ENCODE peak calls at places on chromosomes 11 and 22, in eight cellular contexts. J, Q, K, X, M, B, W and R are unnamed samples.

GRCh38 chr11:112588252-112588668 is 327.6 kb upstream of the PLET1 start:
- DNase-seq in J (peak), Q (peak), K (peak), X (peak), M (peak), B (peak), W (peak), R (peak)

GRCh38 chr11:6681949-6682348 is 1.2 kb downstream of the MRPL17 start:
- DNase-seq in J (no peak), Q (no peak), K (no peak), X (no peak), M (no peak), B (no peak), W (no peak), R (no peak)

GRCh38 chr11:63610604-63611394 is 3.4 kb downstream of the PLAAT3 start:
- DNase-seq in J (peak), Q (no peak), K (no peak), X (no peak), M (no peak), B (peak), W (no peak), R (no peak)

GRCh38 chr11:88814076-88814475 is 251.7 kb downstream of the GRM5 start:
- DNase-seq in J (no peak), Q (no peak), K (no peak), X (no peak), M (no peak), B (no peak), W (no peak), R (no peak)

GRCh38 chr22:41367039-41367679 is 14.6 kb upstream of the TEF start:
- DNase-seq in J (peak), Q (peak), K (peak), X (no peak), M (peak), B (peak), W (peak), R (peak)

GRCh38 chr22:17633217-17633997 is 4.9 kb upstream of the ATP6V1E1 start:
- DNase-seq in J (no peak), Q (no peak), K (no peak), X (no peak), M (no peak), B (peak), W (no peak), R (no peak)

GRCh38 chr22:35149149-35149548 is 83.2 kb downstream of the ISX start:
- DNase-seq in J (no peak), Q (no peak), K (no peak), X (no peak), M (no peak), B (no peak), W (no peak), R (no peak)

GRCh38 chr11:88594274-88594950 is 256.9 kb upstream of the CTSC start:
- DNase-seq in J (no peak), Q (no peak), K (no peak), X (no peak), M (no peak), B (no peak), W (no peak), R (no peak)

GRCh38 chr11:70915158-70915795 is 337.1 kb downstream of the SHANK2 start:
- DNase-seq in J (no peak), Q (no peak), K (no peak), X (no peak), M (no peak), B (no peak), W (no peak), R (no peak)

GRCh38 chr11:109521571-109522086 is 99.6 kb downstream of the C11orf87 start:
- DNase-seq in J (no peak), Q (no peak), K (no peak), X (no peak), M (no peak), B (no peak), W (no peak), R (no peak)

GRCh38 chr11:45354976-45355705 is 69.0 kb upstream of the SYT13 start:
- DNase-seq in J (peak), Q (peak), K (peak), X (peak), M (peak), B (peak), W (peak), R (peak)

GRCh38 chr11:115924744-115925567 is 420.7 kb upstream of the CADM1 start:
- DNase-seq in J (no peak), Q (no peak), K (no peak), X (no peak), M (no peak), B (no peak), W (no peak), R (no peak)